ENCODE peak calls at places on chromosomes 1 and 21, in four cellular contexts. One of them, this sample, is unnamed.

GRCh38 chr21:46046471-46046870 is 51.4 kb upstream of the COL6A2 start:
- DNase-seq in stomach: no peak
- DNase-seq in right lobe of liver: no peak
- DNase-seq in prostate gland: no peak
- DNase-seq in this sample: no peak

GRCh38 chr1:234779160-234779538 is 169.2 kb upstream of the IRF2BP2 start:
- DNase-seq in stomach: no peak
- DNase-seq in right lobe of liver: no peak
- DNase-seq in prostate gland: no peak
- DNase-seq in this sample: no peak

GRCh38 chr21:22710725-22711124 is 1712.5 kb downstream of the NCAM2 start:
- DNase-seq in stomach: no peak
- DNase-seq in right lobe of liver: no peak
- DNase-seq in prostate gland: no peak
- DNase-seq in this sample: no peak

GRCh38 chr21:32524010-32524719 is 61.2 kb downstream of the TCP10L start:
- DNase-seq in stomach: no peak
- DNase-seq in right lobe of liver: peak
- DNase-seq in prostate gland: no peak
- DNase-seq in this sample: no peak

GRCh38 chr1:2443285-2444137 is 31.1 kb upstream of the PEX10 start:
- DNase-seq in stomach: no peak
- DNase-seq in right lobe of liver: no peak
- DNase-seq in prostate gland: no peak
- DNase-seq in this sample: no peak

GRCh38 chr1:150511551-150511950 is 3.6 kb downstream of the ECM1 start:
- DNase-seq in stomach: no peak
- DNase-seq in right lobe of liver: no peak
- DNase-seq in prostate gland: no peak
- DNase-seq in this sample: no peak

GRCh38 chr1:98661544-98662353 is at the start of gene SNX7:
- DNase-seq in stomach: peak
- DNase-seq in right lobe of liver: peak
- DNase-seq in prostate gland: peak
- DNase-seq in this sample: no peak

GRCh38 chr1:220176540-220176939 is 82.6 kb downstream of the IARS2 start:
- DNase-seq in stomach: no peak
- DNase-seq in right lobe of liver: no peak
- DNase-seq in prostate gland: no peak
- DNase-seq in this sample: no peak

GRCh38 chr1:60573121-60573520 is 499.6 kb upstream of the C1orf87 start:
- DNase-seq in stomach: no peak
- DNase-seq in right lobe of liver: no peak
- DNase-seq in prostate gland: peak
- DNase-seq in this sample: no peak

GRCh38 chr1:107883562-107883961 is 81.4 kb downstream of the VAV3 start:
- DNase-seq in stomach: peak
- DNase-seq in right lobe of liver: no peak
- DNase-seq in prostate gland: no peak
- DNase-seq in this sample: no peak

GRCh38 chr1:25989860-25990650 is 7.8 kb downstream of the PAFAH2 start:
- DNase-seq in stomach: no peak
- DNase-seq in right lobe of liver: no peak
- DNase-seq in prostate gland: no peak
- DNase-seq in this sample: no peak

GRCh38 chr1:15406911-15407559 is 2.7 kb upstream of the EFHD2 start:
- DNase-seq in stomach: no peak
- DNase-seq in right lobe of liver: no peak
- DNase-seq in prostate gland: no peak
- DNase-seq in this sample: no peak

GRCh38 chr1:55364216-55364615 is 149.1 kb upstream of the USP24 start:
- DNase-seq in stomach: no peak
- DNase-seq in right lobe of liver: no peak
- DNase-seq in prostate gland: no peak
- DNase-seq in this sample: no peak

GRCh38 chr1:55359611-55360010 is 144.4 kb upstream of the USP24 start:
- DNase-seq in stomach: no peak
- DNase-seq in right lobe of liver: no peak
- DNase-seq in prostate gland: no peak
- DNase-seq in this sample: no peak

GRCh38 chr1:55367273-55367672 is 152.1 kb upstream of the USP24 start:
- DNase-seq in stomach: no peak
- DNase-seq in right lobe of liver: no peak
- DNase-seq in prostate gland: no peak
- DNase-seq in this sample: no peak

GRCh38 chr1:55363261-55363660 is 148.1 kb upstream of the USP24 start:
- DNase-seq in stomach: no peak
- DNase-seq in right lobe of liver: no peak
- DNase-seq in prostate gland: no peak
- DNase-seq in this sample: no peak

GRCh38 chr1:55362558-55362957 is 147.4 kb upstream of the USP24 start:
- DNase-seq in stomach: no peak
- DNase-seq in right lobe of liver: no peak
- DNase-seq in prostate gland: no peak
- DNase-seq in this sample: no peak
- H3K27ac ChIP-seq in stomach: peak
- H3K27ac ChIP-seq in right lobe of liver: no peak
- H3K27ac ChIP-seq in prostate gland: no peak
- H3K27ac ChIP-seq in this sample: peak

GRCh38 chr1:168918860-168919741 is 187.4 kb upstream of the ATP1B1 start:
- DNase-seq in stomach: no peak
- DNase-seq in right lobe of liver: no peak
- DNase-seq in prostate gland: no peak
- DNase-seq in this sample: no peak

GRCh38 chr1:168920456-168921094 is 185.9 kb upstream of the ATP1B1 start:
- DNase-seq in stomach: peak
- DNase-seq in right lobe of liver: no peak
- DNase-seq in prostate gland: peak
- DNase-seq in this sample: no peak

GRCh38 chr1:168917309-168917708 is 188.3 kb upstream of the DPT start:
- DNase-seq in stomach: no peak
- DNase-seq in right lobe of liver: no peak
- DNase-seq in prostate gland: no peak
- DNase-seq in this sample: no peak

GRCh38 chr1:168921514-168922106 is 184.9 kb upstream of the ATP1B1 start:
- DNase-seq in stomach: no peak
- DNase-seq in right lobe of liver: no peak
- DNase-seq in prostate gland: no peak
- DNase-seq in this sample: no peak

DNA sequence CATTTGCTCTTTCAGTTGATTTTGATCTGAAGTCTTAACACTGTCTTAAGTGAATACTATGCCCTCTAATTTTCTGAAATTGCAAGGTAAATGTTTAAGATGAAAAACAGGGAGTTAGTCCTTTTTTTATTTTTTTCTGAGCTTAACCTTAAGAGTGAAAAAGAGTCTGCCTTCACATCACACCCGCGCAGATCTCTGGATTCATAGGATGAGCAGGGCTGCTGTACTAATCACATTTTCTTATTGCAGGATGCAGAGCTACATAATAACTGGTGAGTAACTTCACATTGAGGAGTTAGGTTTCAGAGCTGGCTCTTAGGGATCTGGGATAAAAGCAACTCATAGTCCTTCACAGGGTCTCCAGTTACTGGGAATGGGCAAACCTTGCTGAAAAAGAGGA is 188.7 kb upstream of the ATP1B1 start:
- DNase-seq in stomach: no peak
- DNase-seq in right lobe of liver: no peak
- DNase-seq in prostate gland: no peak
- DNase-seq in this sample: no peak
- TF ChIP-seq CTCF in stomach: no peak
- TF ChIP-seq CTCF in right lobe of liver: no peak
- TF ChIP-seq CTCF in prostate gland: no peak
- TF ChIP-seq CTCF in this sample: no peak

GRCh38 chr1:39489567-39490239 is 1.7 kb upstream of the BMP8A start:
- DNase-seq in stomach: no peak
- DNase-seq in right lobe of liver: no peak
- DNase-seq in prostate gland: no peak
- DNase-seq in this sample: no peak
- TF ChIP-seq POLR2A in stomach: no peak
- TF ChIP-seq POLR2A in right lobe of liver: no peak
- TF ChIP-seq POLR2A in prostate gland: no peak
- TF ChIP-seq POLR2A in this sample: no peak

DNA sequence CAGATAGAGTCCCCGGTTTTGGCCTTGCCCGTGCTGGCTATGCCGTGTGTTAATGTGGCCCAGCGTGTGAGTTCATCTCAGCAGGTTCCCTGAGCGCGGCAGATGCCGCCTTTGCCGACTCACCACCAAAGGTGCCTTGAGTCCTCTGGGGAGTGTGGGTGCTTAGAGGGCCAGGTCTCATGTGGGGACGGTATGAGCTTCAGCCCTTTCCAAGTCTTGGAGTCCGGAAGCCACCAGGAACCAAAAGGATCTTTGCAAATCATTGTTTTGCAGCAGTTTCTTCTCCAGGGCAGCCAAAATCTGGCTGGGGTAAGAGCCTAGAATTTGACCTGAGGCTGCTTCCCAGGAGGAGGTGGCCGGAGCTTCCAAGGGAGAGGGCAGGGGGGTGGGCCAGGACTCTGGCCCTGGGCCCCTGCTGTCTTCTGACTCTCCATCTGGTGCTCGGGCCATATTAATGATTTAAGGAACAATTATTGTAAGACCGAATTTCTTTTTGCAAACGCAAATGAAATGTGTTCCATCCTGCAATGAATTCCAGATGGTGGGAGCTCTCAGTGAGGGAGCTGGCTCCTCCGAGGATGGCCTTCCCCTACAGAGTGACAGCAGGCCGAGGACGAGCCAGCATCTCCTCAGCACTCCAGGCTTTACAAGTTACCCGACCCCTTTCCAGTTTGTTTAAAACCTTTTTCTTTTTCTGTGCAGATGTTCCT is 205.8 kb downstream of the FOXD2 start:
- DNase-seq in stomach: no peak
- DNase-seq in right lobe of liver: no peak
- DNase-seq in prostate gland: no peak
- DNase-seq in this sample: no peak
- H3K27ac ChIP-seq in stomach: no peak
- H3K27ac ChIP-seq in right lobe of liver: no peak
- H3K27ac ChIP-seq in prostate gland: peak
- H3K27ac ChIP-seq in this sample: peak

This sample was measured in esophagus squamous epithelium.